ENCODE peak calls at places on chromosomes 1 and 21, in six cellular contexts. A, N, O, R, K and M are unnamed samples.
A peak's percentile ranks its signal among the peaks of the same experiment; 100 is the strongest.

GRCh38 chr1:210250998-210251679 is 18.5 kb downstream of the SERTAD4 start:
- DNase-seq in A (peak; percentile 58), K (peak; percentile 35), N (peak; percentile 47), O (no peak), R (peak; percentile 49), M (peak; percentile 79)

GRCh38 chr1:214124281-214124805 is 136.6 kb downstream of the PROX1 start:
- DNase-seq in R (no peak), A (no peak), N (no peak), O (no peak), K (no peak), M (no peak)

GRCh38 chr1:169507413-169507812 is 21.7 kb upstream of the SLC19A2 start:
- DNase-seq in R (no peak), K (no peak), N (no peak), A (no peak), O (no peak), M (no peak)

GRCh38 chr1:29145739-29146437 is 22.2 kb upstream of the TMEM200B start:
- DNase-seq in O (no peak), A (no peak), N (no peak), K (no peak), R (no peak), M (peak; percentile 79)

GRCh38 chr1:12398135-12398450 is 168.3 kb downstream of the VPS13D start:
- DNase-seq in N (no peak), K (no peak), O (no peak), A (no peak), R (no peak), M (no peak)

GRCh38 chr1:247857069-247857985 is at the start of gene TRIM58:
- DNase-seq in N (peak; percentile 42), K (no peak), A (peak; percentile 81), O (no peak), R (no peak), M (peak; percentile 23)

GRCh38 chr1:212692774-212693644 is 6.6 kb downstream of the BATF3 start:
- DNase-seq in A (no peak), R (no peak), O (no peak), N (no peak), K (no peak), M (no peak)

GRCh38 chr21:23531444-23531843 is 2075.8 kb downstream of the MRPL39 start:
- DNase-seq in A (no peak), K (no peak), R (no peak), N (no peak), O (no peak), M (no peak)

GRCh38 chr1:218510153-218510772 is 165.1 kb downstream of the TGFB2 start:
- DNase-seq in O (no peak), K (no peak), A (no peak), R (no peak), N (no peak), M (no peak)

GRCh38 chr1:227942716-227943261 is 4.9 kb downstream of the WNT9A start:
- DNase-seq in R (no peak), A (no peak), N (no peak), O (no peak), K (peak; percentile 3), M (no peak)

GRCh38 chr1:180181048-180181447 is 26.4 kb downstream of the QSOX1 start:
- DNase-seq in N (no peak), O (no peak), K (no peak), R (peak; percentile 41), A (peak; percentile 41), M (peak; percentile 26)

GRCh38 chr1:228935198-228935663 is 200.0 kb downstream of the RHOU start:
- DNase-seq in A (no peak), R (no peak), N (no peak), K (no peak), O (no peak), M (no peak)

GRCh38 chr1:152037920-152038658 is 1.3 kb upstream of the S100A11 start:
- DNase-seq in A (no peak), O (no peak), K (no peak), N (peak; percentile 28), R (no peak), M (no peak)

DNA sequence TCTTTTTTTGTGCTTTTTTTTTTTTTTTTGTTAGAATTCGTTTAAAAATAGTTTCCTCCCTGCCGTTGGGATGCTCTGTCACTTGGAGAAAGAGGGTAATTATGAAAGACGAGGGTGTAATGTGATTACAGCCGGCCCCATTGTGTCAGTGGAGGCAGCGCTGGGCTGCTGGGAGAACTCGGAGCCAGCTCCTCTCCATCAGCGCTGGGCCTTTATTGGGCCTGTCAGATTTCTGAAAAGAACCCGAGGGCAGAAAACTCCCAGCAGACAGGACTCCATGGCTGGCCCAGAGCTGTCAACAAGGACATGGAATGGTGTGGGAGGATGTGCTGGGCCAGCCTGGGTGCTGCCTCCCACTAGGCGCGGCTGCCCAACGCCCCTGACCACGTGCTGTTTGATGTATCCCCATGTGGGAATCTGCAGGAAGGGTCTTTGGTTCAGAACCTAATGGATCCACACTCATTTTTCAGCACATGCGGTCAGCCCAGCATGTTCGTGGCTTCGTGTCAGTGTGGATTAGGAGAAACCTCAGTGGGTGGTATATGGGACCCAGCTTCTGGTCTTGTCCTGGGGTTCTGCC is 222.6 kb upstream of the KIAA0040 start:
- DNase-seq in R (no peak), N (no peak), A (no peak), O (no peak), K (no peak), M (no peak)
- TF ChIP-seq CTCF in R (no peak), N (no peak), A (no peak), O (no peak), K (no peak), M (no peak)

DNA sequence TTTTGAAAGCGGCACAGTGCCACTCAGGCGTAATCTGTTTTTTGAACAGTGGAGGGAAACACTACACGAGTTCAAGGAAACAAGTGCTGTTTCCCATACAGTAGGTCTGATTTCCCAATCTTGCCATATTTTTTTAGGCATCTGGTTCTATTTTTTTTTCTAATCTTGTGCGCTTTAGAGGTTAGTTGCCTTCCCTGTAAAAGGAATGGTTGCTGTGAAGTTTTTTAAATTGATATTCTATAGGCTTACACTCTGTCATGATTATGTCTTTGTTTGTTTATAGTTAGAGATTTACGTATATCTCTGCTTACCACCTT is 1.2 kb downstream of the NASP start:
- DNase-seq in O (no peak), R (no peak), A (no peak), K (no peak), N (no peak), M (no peak)
- TF ChIP-seq CTCF in O (no peak), R (no peak), A (no peak), K (no peak), N (no peak), M (no peak)

GRCh38 chr1:24861821-24862727 is 68.0 kb downstream of the RUNX3 start:
- DNase-seq in K (no peak), A (no peak), R (no peak), O (no peak), N (no peak), M (no peak)
- TF ChIP-seq CTCF in K (no peak), A (peak; percentile 27), R (no peak), O (no peak), N (no peak), M (no peak)

DNA sequence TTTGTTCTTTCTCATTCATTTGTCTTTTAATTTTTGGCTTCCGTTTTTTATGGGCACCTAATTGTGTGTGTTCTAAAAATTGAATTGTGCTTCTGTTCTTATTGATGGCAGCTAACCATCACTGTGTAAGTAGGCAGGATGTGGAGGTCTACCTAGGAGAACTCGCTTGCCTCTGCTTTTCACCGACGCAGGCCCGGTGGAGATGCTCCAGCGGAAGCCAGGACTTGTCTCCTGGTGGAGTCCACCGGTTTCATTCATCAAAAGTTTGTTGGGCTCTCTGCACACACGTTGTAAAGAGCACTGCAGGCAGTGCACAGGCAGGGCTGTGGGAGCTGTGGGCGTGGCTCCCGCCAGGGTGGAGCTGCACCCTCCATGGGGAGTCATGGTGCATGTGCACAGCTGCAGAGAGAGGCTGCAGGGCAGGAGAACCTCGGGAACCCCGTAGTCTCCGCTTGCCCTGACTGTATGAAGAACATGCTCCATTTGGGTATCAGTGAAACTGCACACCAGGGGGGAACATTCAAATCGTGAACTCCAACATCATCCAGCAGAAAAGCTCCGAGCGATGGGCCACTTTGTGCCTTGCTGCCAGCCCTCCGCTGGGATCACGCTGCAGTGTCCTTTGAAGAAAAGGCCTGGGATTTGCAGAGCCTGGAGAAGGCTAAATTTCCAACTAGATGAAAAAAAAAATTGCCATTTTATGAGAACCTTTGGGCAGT is 6.0 kb upstream of the C1orf174 start:
- DNase-seq in A (no peak), R (peak; percentile 26), O (no peak), N (no peak), K (no peak), M (no peak)
- TF ChIP-seq CTCF in A (no peak), R (no peak), O (no peak), N (no peak), K (no peak), M (no peak)

DNA sequence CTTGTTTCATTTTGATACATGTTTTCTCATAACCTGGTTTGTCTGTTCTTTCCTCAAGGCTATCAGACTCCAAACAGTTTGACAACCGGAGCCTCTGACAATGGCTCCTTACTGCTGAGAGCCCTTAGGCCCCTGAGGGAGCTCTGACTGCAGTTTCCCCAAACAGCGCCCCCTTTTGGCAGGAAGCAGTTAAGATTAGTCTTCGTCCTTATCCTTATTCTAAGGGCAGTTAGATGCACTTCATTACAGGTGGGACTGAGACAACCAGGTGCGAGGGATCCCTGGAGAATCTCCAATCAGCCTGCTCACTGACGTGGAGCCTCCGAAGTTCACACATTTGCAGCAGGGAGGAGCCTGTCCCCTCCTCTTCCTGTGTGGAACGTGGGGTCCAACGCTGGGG is 393.1 kb downstream of the BRINP3 start:
- DNase-seq in O (no peak), N (no peak), K (no peak), R (no peak), A (peak; percentile 1), M (no peak)
- TF ChIP-seq CTCF in O (no peak), N (no peak), K (no peak), R (peak; percentile 34), A (peak; percentile 15), M (no peak)

GRCh38 chr21:34724857-34725195 is 56.0 kb downstream of the CLIC6 start:
- DNase-seq in N (no peak), K (no peak), O (no peak), A (no peak), R (no peak), M (no peak)

GRCh38 chr21:34724131-34724856 is 55.5 kb downstream of the CLIC6 start:
- DNase-seq in A (no peak), R (no peak), K (no peak), N (no peak), O (no peak), M (no peak)

GRCh38 chr21:34726627-34727337 is 58.0 kb downstream of the CLIC6 start:
- DNase-seq in R (peak; percentile 19), K (no peak), O (no peak), N (no peak), A (no peak), M (no peak)

GRCh38 chr21:34728479-34728878 is 59.7 kb downstream of the CLIC6 start:
- DNase-seq in K (no peak), R (no peak), A (no peak), O (no peak), N (no peak), M (no peak)

DNA sequence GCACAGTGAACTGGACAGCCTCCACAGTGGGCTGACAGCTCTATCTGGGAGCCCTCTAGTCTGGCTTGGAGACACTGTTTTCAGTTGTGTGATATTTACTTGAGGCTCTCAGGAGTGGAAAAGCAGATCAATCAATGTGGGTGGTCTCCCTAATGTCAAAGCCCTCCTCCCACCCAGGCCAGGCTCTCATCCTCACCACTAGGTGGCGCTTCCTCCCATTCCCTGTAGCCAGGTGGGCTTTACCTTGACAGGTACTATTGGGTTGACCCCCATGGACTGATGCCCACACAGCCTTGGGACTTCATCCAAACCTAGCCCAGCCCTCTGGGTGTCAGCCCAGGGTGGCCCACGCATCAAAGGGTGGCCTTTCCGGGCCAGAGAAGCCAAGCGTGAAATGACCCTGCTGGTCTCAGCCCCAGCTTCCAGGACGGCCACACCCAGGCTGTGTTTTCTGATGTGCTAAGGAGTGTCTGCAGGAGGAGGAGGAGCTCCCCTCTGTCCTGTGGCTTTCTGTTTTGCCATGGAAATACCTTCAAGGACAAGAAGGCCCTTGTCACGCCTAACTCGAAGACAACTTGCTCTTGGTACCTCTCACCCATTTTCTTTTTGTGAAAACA is 54.0 kb downstream of the CLIC6 start:
- DNase-seq in R (peak; percentile 36), O (peak; percentile 60), A (no peak), N (peak; percentile 44), K (no peak), M (no peak)
- TF ChIP-seq CTCF in R (peak; percentile 82), O (peak; percentile 81), A (peak; percentile 53), N (peak; percentile 45), K (peak; percentile 37), M (peak; percentile 53)